ENCODE peak calls at places on chromosomes 2 and 18, in four cellular contexts. U is K562, N is H1, Z is HepG2. W is an unnamed sample.

GRCh38 chr2:86227685-86228084 is 28.4 kb downstream of the MRPL35 start:
- DNase-seq in Z (no peak), N (no peak), U (no peak), W (no peak)

GRCh38 chr2:767440-767839 is 90.2 kb upstream of the TMEM18 start:
- DNase-seq in Z (no peak), N (no peak), U (no peak), W (no peak)

GRCh38 chr2:154963509-154963908 is 265.0 kb downstream of the KCNJ3 start:
- DNase-seq in U (no peak), N (no peak), Z (no peak), W (no peak)

GRCh38 chr2:211359353-211359752 is 803.0 kb downstream of the CPS1 start:
- DNase-seq in Z (no peak), U (no peak), N (no peak), W (no peak)

GRCh38 chr2:231710751-231711676 is 2.7 kb downstream of the PTMA start:
- DNase-seq in Z (no peak), N (peak), U (peak), W (no peak)

GRCh38 chr2:46268196-46268595 is 29.0 kb upstream of the EPAS1 start:
- DNase-seq in Z (no peak), N (no peak), U (no peak), W (no peak)

GRCh38 chr2:216701544-216701943 is 6.2 kb upstream of the IGFBP5 start:
- DNase-seq in Z (no peak), N (no peak), U (no peak), W (no peak)

GRCh38 chr2:84904717-84905174 is 710 bp upstream of the TMSB10 start:
- DNase-seq in N (peak), U (peak), Z (no peak), W (no peak)

GRCh38 chr2:217247511-217247910 is 387.6 kb upstream of the TNP1 start:
- DNase-seq in U (no peak), N (no peak), Z (no peak), W (no peak)

GRCh38 chr2:171161425-171162289 is 964 bp upstream of the TLK1 start:
- DNase-seq in U (peak), Z (no peak), N (no peak), W (no peak)

GRCh38 chr2:188647671-188648070 is 326.5 kb upstream of the COL3A1 start:
- DNase-seq in U (no peak), N (no peak), Z (no peak), W (no peak)

GRCh38 chr2:28390857-28391563 is 1.6 kb upstream of the FOSL2 start:
- DNase-seq in N (peak), U (peak), Z (no peak), W (no peak)
- TF ChIP-seq FOSL1 in N (no peak), U (no peak), Z (no peak), W (no peak)

DNA sequence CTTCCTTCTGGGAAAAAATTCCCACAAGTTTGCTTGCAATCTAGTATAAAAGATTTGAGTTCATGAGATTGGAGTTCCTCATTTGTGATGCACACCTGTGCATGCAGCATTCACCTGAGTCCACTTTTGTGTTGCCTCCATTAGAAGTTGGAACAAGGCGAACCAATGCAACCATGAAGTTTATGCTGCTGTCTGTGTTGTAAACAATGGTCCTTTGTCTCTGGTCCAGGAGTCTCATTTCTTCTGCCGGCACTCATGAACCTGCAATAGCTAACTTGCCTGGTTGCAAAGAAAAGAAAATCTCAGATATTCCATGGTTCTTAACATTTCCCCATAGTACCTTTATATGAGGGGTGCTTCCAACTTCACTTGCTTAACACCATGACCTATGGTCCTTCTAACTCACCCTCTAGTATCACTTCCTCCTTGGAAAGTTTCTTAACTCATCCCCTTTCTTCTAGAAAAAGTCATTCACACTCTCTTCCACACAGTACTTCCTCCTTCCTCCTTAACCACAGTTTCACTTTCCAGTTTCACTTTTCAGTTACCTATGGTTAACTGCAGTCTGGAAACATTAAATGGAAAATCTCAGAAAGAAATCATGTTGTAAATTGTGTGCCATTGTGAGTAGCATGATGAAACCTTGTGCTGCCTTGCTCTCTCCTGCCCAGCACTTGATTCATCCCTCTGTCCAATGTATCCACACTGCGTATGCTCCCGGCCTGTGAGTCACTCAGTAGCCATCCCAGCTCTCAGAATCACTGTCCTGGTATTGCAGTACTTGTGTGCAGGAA is 128.8 kb upstream of the TRIB2 start:
- DNase-seq in U (no peak), N (no peak), Z (no peak), W (no peak)
- TF ChIP-seq CEBPB in U (no peak), N (no peak), Z (no peak), W (peak)

GRCh38 chr2:30684996-30685395 is 122.2 kb downstream of the CAPN13 start:
- DNase-seq in Z (no peak), U (no peak), N (peak), W (no peak)

GRCh38 chr2:30686669-30687068 is 120.6 kb downstream of the CAPN13 start:
- DNase-seq in U (no peak), N (peak), Z (no peak), W (no peak)

GRCh38 chr2:30684026-30684425 is 123.2 kb downstream of the CAPN13 start:
- DNase-seq in N (peak), Z (no peak), U (no peak), W (no peak)

GRCh38 chr2:30684546-30684945 is 122.7 kb downstream of the CAPN13 start:
- DNase-seq in U (no peak), N (peak), Z (no peak), W (no peak)

GRCh38 chr2:30686000-30686399 is 121.2 kb downstream of the CAPN13 start:
- DNase-seq in Z (peak), N (peak), U (peak), W (no peak)
- TF ChIP-seq FOSL1 in Z (no peak), N (no peak), U (no peak), W (no peak)

DNA sequence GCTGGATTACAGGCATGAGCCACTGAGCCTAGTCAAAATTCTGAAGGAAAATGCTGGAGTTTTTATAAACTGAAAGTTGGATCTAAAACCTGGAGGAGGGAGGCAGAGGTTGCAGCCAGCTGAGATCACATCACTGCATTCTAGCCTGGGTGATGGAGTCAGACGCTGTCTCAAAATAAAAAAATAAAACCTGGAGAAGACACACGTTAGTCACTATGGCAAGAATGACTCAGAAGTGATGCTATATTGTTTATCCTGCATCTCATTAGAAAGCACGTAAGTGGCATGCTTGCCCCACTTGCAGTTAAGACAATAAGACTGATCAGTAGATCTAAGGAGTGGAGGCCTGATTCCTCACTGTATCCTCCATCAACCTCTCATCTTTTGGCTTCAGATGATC is 106.6 kb upstream of the STON1 start:
- DNase-seq in N (peak), U (no peak), Z (no peak), W (no peak)
- TF ChIP-seq CEBPB in N (no peak), U (no peak), Z (no peak), W (no peak)

DNA sequence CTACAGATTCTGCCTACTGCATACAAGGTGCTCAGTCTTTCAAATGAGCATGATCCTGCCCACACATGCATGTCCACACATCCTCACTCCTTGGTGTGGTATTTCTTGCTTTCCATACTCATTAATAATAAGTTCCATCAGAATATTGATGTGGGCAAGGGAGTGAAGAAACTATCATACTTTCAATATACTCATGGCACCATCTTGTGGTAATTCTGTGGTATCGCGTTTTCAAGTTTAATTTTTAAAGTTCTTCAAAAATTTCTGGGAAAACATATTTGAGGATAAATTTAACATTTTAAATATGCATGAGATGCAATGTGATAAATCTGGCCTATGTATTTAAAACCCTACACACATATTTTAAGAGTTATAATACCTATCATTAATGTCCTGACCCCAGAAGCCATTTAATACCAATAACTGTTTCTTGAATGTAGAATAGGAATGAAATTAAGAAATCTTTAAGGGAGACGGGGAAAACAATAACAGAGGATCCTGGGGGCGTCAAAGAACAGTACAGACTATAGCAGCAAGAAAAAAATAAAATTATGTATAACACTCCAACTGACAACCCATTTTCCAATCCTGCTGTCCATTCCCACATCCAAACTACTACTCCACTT is 110.1 kb downstream of the ZNF385B start:
- DNase-seq in U (no peak), Z (peak), N (no peak), W (peak)
- TF ChIP-seq FOSL1 in U (no peak), Z (no peak), N (no peak), W (no peak)

GRCh38 chr2:72154386-72154785 is 6.7 kb upstream of the CYP26B1 start:
- DNase-seq in N (peak), U (no peak), Z (no peak), W (no peak)

GRCh38 chr2:72155151-72155550 is 7.5 kb upstream of the CYP26B1 start:
- DNase-seq in Z (no peak), N (no peak), U (no peak), W (no peak)

GRCh38 chr2:72155737-72156136 is 8.1 kb upstream of the CYP26B1 start:
- DNase-seq in U (no peak), Z (no peak), N (peak), W (no peak)

GRCh38 chr2:72153026-72153791 is 5.5 kb upstream of the CYP26B1 start:
- DNase-seq in U (no peak), Z (no peak), N (peak), W (no peak)

GRCh38 chr2:72153924-72154323 is 6.3 kb upstream of the CYP26B1 start:
- DNase-seq in Z (no peak), N (no peak), U (no peak), W (no peak)
- TF ChIP-seq CEBPB in Z (no peak), N (no peak), U (no peak), W (no peak)

GRCh38 chr2:118835739-118836410 is 11.6 kb downstream of the EN1 start:
- DNase-seq in U (no peak), Z (no peak), N (no peak), W (no peak)

GRCh38 chr2:118833716-118834439 is 13.6 kb downstream of the EN1 start:
- DNase-seq in U (no peak), N (no peak), Z (no peak), W (no peak)

GRCh38 chr2:118836411-118836930 is 11.0 kb downstream of the EN1 start:
- DNase-seq in U (no peak), Z (no peak), N (no peak), W (no peak)

GRCh38 chr2:118834440-118834810 is 13.0 kb downstream of the EN1 start:
- DNase-seq in Z (no peak), U (no peak), N (no peak), W (no peak)

GRCh38 chr2:118834901-118835738 is 12.3 kb downstream of the EN1 start:
- DNase-seq in U (no peak), Z (no peak), N (no peak), W (no peak)
- TF ChIP-seq FOSL1 in U (no peak), Z (no peak), N (no peak), W (no peak)

GRCh38 chr18:10370716-10371115 is 83.7 kb upstream of the APCDD1 start:
- DNase-seq in Z (no peak), U (no peak), N (no peak), W (no peak)
- TF ChIP-seq CEBPB in Z (no peak), U (no peak), N (no peak), W (no peak)

GRCh38 chr2:198314559-198315153 is 510.3 kb downstream of the PLCL1 start:
- DNase-seq in N (no peak), Z (peak), U (no peak), W (peak)
- TF ChIP-seq FOSL1 in N (no peak), Z (no peak), U (no peak), W (no peak)

W was measured in HCT116.